ENCODE peak calls at places on chromosomes 3 and 15, in eight cellular contexts. K, Q, D, S, J, R, I and G are unnamed samples.

GRCh38 chr15:98154863-98155262 is 194.4 kb downstream of the ARRDC4 start:
- DNase-seq in K (no peak), Q (no peak), D (peak), S (no peak), J (peak), R (peak), I (no peak), G (peak)

GRCh38 chr3:19147905-19148767 is at the start of gene KCNH8:
- DNase-seq in K (peak), Q (peak), D (no peak), S (no peak), J (peak), R (peak), I (peak), G (no peak)

GRCh38 chr3:177491301-177492031 is 294.2 kb upstream of the TBL1XR1 start:
- DNase-seq in K (no peak), Q (peak), D (no peak), S (no peak), J (peak), R (no peak), I (no peak), G (peak)

GRCh38 chr3:139745831-139746230 is 68.1 kb upstream of the NMNAT3 start:
- DNase-seq in K (no peak), Q (no peak), D (peak), S (no peak), J (peak), R (no peak), I (no peak), G (peak)

GRCh38 chr3:163838769-163839168 is 1239.5 kb downstream of the SI start:
- DNase-seq in K (no peak), Q (peak), D (no peak), S (no peak), J (no peak), R (no peak), I (no peak), G (no peak)

GRCh38 chr3:3686907-3687648 is 112.2 kb upstream of the LRRN1 start:
- DNase-seq in K (no peak), Q (no peak), D (no peak), S (no peak), J (no peak), R (no peak), I (no peak), G (no peak)

GRCh38 chr3:179811321-179812095 is 158.7 kb downstream of the USP13 start:
- DNase-seq in K (peak), Q (peak), D (peak), S (no peak), J (peak), R (peak), I (peak), G (peak)

GRCh38 chr3:183252973-183253363 is at the start of gene B3GNT5:
- DNase-seq in K (no peak), Q (no peak), D (no peak), S (no peak), J (no peak), R (peak), I (peak), G (no peak)

GRCh38 chr3:115627180-115628074 is 4.1 kb downstream of the GAP43 start:
- DNase-seq in K (no peak), Q (peak), D (no peak), S (no peak), J (no peak), R (no peak), I (no peak), G (no peak)

GRCh38 chr3:177443469-177443868 is 246.2 kb upstream of the TBL1XR1 start:
- DNase-seq in K (no peak), Q (no peak), D (no peak), S (no peak), J (no peak), R (peak), I (no peak), G (peak)

GRCh38 chr3:24087469-24087868 is 142.4 kb downstream of the NR1D2 start:
- DNase-seq in K (no peak), Q (no peak), D (no peak), S (no peak), J (no peak), R (no peak), I (no peak), G (no peak)

GRCh38 chr15:39685999-39686613 is 96.5 kb downstream of the FSIP1 start:
- DNase-seq in K (no peak), Q (peak), D (no peak), S (no peak), J (peak), R (peak), I (peak), G (peak)

GRCh38 chr3:110296885-110297284 is 774.7 kb upstream of the NECTIN3 start:
- DNase-seq in K (no peak), Q (no peak), D (no peak), S (no peak), J (peak), R (no peak), I (no peak), G (peak)

GRCh38 chr3:121916189-121916588 is 22.0 kb downstream of the SLC15A2 start:
- DNase-seq in K (no peak), Q (no peak), D (no peak), S (no peak), J (no peak), R (no peak), I (no peak), G (no peak)